ENCODE peak calls at places on chromosomes 4 and X, in seven cellular contexts. One of them, this sample, is unnamed.

GRCh38 chrX:7054219-7055206 is 93.0 kb upstream of the STS start:
- DNase-seq in upper lobe of right lung: no peak
- DNase-seq in brain microvascular endothelial cell: no peak
- DNase-seq in heart right ventricle: no peak
- DNase-seq in transverse colon: no peak
- DNase-seq in sigmoid colon: no peak
- DNase-seq in endodermal cell: no peak
- DNase-seq in this sample: no peak

GRCh38 chr4:78002260-78002659 is 54.9 kb upstream of the FRAS1 start:
- DNase-seq in upper lobe of right lung: no peak
- DNase-seq in brain microvascular endothelial cell: peak
- DNase-seq in heart right ventricle: no peak
- DNase-seq in transverse colon: no peak
- DNase-seq in sigmoid colon: no peak
- DNase-seq in endodermal cell: no peak
- DNase-seq in this sample: peak

GRCh38 chr4:40722576-40723161 is 27.1 kb upstream of the NSUN7 start:
- DNase-seq in upper lobe of right lung: no peak
- DNase-seq in brain microvascular endothelial cell: no peak
- DNase-seq in heart right ventricle: peak
- DNase-seq in transverse colon: peak
- DNase-seq in sigmoid colon: no peak
- DNase-seq in endodermal cell: no peak
- DNase-seq in this sample: no peak

GRCh38 chr4:1711055-1711905 is 839 bp downstream of the SLBP start:
- DNase-seq in upper lobe of right lung: peak
- DNase-seq in brain microvascular endothelial cell: peak
- DNase-seq in heart right ventricle: no peak
- DNase-seq in transverse colon: peak
- DNase-seq in sigmoid colon: peak
- DNase-seq in endodermal cell: peak
- DNase-seq in this sample: no peak

GRCh38 chrX:119647552-119648420 is 41.6 kb upstream of the NKRF start:
- DNase-seq in upper lobe of right lung: no peak
- DNase-seq in brain microvascular endothelial cell: no peak
- DNase-seq in heart right ventricle: no peak
- DNase-seq in transverse colon: no peak
- DNase-seq in sigmoid colon: no peak
- DNase-seq in endodermal cell: no peak
- DNase-seq in this sample: no peak

GRCh38 chrX:133999013-133999705 is 13.8 kb upstream of the GPC3 start:
- DNase-seq in upper lobe of right lung: no peak
- DNase-seq in brain microvascular endothelial cell: no peak
- DNase-seq in heart right ventricle: no peak
- DNase-seq in transverse colon: no peak
- DNase-seq in sigmoid colon: peak
- DNase-seq in endodermal cell: no peak
- DNase-seq in this sample: no peak

GRCh38 chrX:119692241-119693031 is 532 bp downstream of the SEPTIN6 start:
- DNase-seq in upper lobe of right lung: peak
- DNase-seq in brain microvascular endothelial cell: peak
- DNase-seq in heart right ventricle: peak
- DNase-seq in transverse colon: peak
- DNase-seq in sigmoid colon: peak
- DNase-seq in endodermal cell: peak
- DNase-seq in this sample: no peak

GRCh38 chr4:140469806-140470733 is 28.0 kb downstream of the MGAT4D start:
- DNase-seq in upper lobe of right lung: no peak
- DNase-seq in brain microvascular endothelial cell: no peak
- DNase-seq in heart right ventricle: no peak
- DNase-seq in transverse colon: no peak
- DNase-seq in sigmoid colon: no peak
- DNase-seq in endodermal cell: peak
- DNase-seq in this sample: no peak

GRCh38 chr4:152729466-152729865 is 49.7 kb upstream of the TMEM154 start:
- DNase-seq in upper lobe of right lung: no peak
- DNase-seq in brain microvascular endothelial cell: no peak
- DNase-seq in heart right ventricle: no peak
- DNase-seq in transverse colon: no peak
- DNase-seq in sigmoid colon: no peak
- DNase-seq in endodermal cell: no peak
- DNase-seq in this sample: no peak

GRCh38 chrX:121256653-121257052 is 209.2 kb downstream of the GLUD2 start:
- DNase-seq in upper lobe of right lung: no peak
- DNase-seq in brain microvascular endothelial cell: no peak
- DNase-seq in heart right ventricle: no peak
- DNase-seq in transverse colon: no peak
- DNase-seq in sigmoid colon: no peak
- DNase-seq in endodermal cell: no peak
- DNase-seq in this sample: no peak

GRCh38 chr4:14749910-14750309 is 252.4 kb upstream of the CPEB2 start:
- DNase-seq in upper lobe of right lung: peak
- DNase-seq in brain microvascular endothelial cell: peak
- DNase-seq in heart right ventricle: peak
- DNase-seq in transverse colon: peak
- DNase-seq in sigmoid colon: peak
- DNase-seq in endodermal cell: peak
- DNase-seq in this sample: no peak

GRCh38 chr4:97153042-97153441 is 990.2 kb downstream of the STPG2 start:
- DNase-seq in upper lobe of right lung: no peak
- DNase-seq in brain microvascular endothelial cell: peak
- DNase-seq in heart right ventricle: no peak
- DNase-seq in transverse colon: no peak
- DNase-seq in sigmoid colon: no peak
- DNase-seq in endodermal cell: no peak
- DNase-seq in this sample: peak

GRCh38 chr4:1462009-1462767 is 55.9 kb upstream of the NKX1-1 start:
- DNase-seq in upper lobe of right lung: peak
- DNase-seq in brain microvascular endothelial cell: no peak
- DNase-seq in heart right ventricle: no peak
- DNase-seq in transverse colon: no peak
- DNase-seq in sigmoid colon: no peak
- DNase-seq in endodermal cell: no peak
- DNase-seq in this sample: no peak

GRCh38 chr4:76729991-76730390 is 168.0 kb downstream of the SOWAHB start:
- DNase-seq in upper lobe of right lung: no peak
- DNase-seq in brain microvascular endothelial cell: no peak
- DNase-seq in heart right ventricle: no peak
- DNase-seq in transverse colon: no peak
- DNase-seq in sigmoid colon: no peak
- DNase-seq in endodermal cell: no peak
- DNase-seq in this sample: no peak

GRCh38 chrX:100654256-100654655 is 10.3 kb downstream of the SRPX2 start:
- DNase-seq in upper lobe of right lung: no peak
- DNase-seq in brain microvascular endothelial cell: no peak
- DNase-seq in heart right ventricle: no peak
- DNase-seq in transverse colon: no peak
- DNase-seq in sigmoid colon: no peak
- DNase-seq in endodermal cell: peak
- DNase-seq in this sample: no peak

GRCh38 chr4:183971938-183972490 is 66.9 kb downstream of the STOX2 start:
- DNase-seq in upper lobe of right lung: no peak
- DNase-seq in brain microvascular endothelial cell: no peak
- DNase-seq in heart right ventricle: peak
- DNase-seq in transverse colon: no peak
- DNase-seq in sigmoid colon: no peak
- DNase-seq in endodermal cell: no peak
- DNase-seq in this sample: no peak

GRCh38 chr4:89166971-89167475 is 55.7 kb downstream of the TIGD2 start:
- DNase-seq in upper lobe of right lung: no peak
- DNase-seq in brain microvascular endothelial cell: no peak
- DNase-seq in heart right ventricle: no peak
- DNase-seq in transverse colon: no peak
- DNase-seq in sigmoid colon: no peak
- DNase-seq in endodermal cell: no peak
- DNase-seq in this sample: no peak

GRCh38 chr4:4930677-4931076 is 71.2 kb downstream of the MSX1 start:
- DNase-seq in upper lobe of right lung: no peak
- DNase-seq in brain microvascular endothelial cell: no peak
- DNase-seq in heart right ventricle: no peak
- DNase-seq in transverse colon: no peak
- DNase-seq in sigmoid colon: no peak
- DNase-seq in endodermal cell: peak
- DNase-seq in this sample: no peak

GRCh38 chr4:22315643-22316042 is 200.2 kb downstream of the ADGRA3 start:
- DNase-seq in upper lobe of right lung: no peak
- DNase-seq in brain microvascular endothelial cell: no peak
- DNase-seq in heart right ventricle: no peak
- DNase-seq in transverse colon: no peak
- DNase-seq in sigmoid colon: no peak
- DNase-seq in endodermal cell: no peak
- DNase-seq in this sample: no peak

GRCh38 chrX:117985241-117985640 is 131.4 kb downstream of the KLHL13 start:
- DNase-seq in upper lobe of right lung: no peak
- DNase-seq in brain microvascular endothelial cell: no peak
- DNase-seq in heart right ventricle: no peak
- DNase-seq in transverse colon: peak
- DNase-seq in sigmoid colon: no peak
- DNase-seq in endodermal cell: peak
- DNase-seq in this sample: no peak

GRCh38 chr4:143558823-143559756 is 45.6 kb downstream of the SMARCA5 start:
- DNase-seq in upper lobe of right lung: peak
- DNase-seq in brain microvascular endothelial cell: peak
- DNase-seq in heart right ventricle: peak
- DNase-seq in transverse colon: peak
- DNase-seq in sigmoid colon: peak
- DNase-seq in endodermal cell: peak
- DNase-seq in this sample: peak

GRCh38 chr4:169160825-169161224 is 109.9 kb downstream of the SH3RF1 start:
- DNase-seq in upper lobe of right lung: no peak
- DNase-seq in brain microvascular endothelial cell: no peak
- DNase-seq in heart right ventricle: no peak
- DNase-seq in transverse colon: no peak
- DNase-seq in sigmoid colon: no peak
- DNase-seq in endodermal cell: no peak
- DNase-seq in this sample: no peak

GRCh38 chr4:70559216-70559830 is 32.7 kb upstream of the AMBN start:
- DNase-seq in upper lobe of right lung: no peak
- DNase-seq in brain microvascular endothelial cell: peak
- DNase-seq in heart right ventricle: peak
- DNase-seq in transverse colon: peak
- DNase-seq in sigmoid colon: no peak
- DNase-seq in endodermal cell: peak
- DNase-seq in this sample: no peak

GRCh38 chr4:113394730-113395530 is 345.5 kb downstream of the ANK2 start:
- DNase-seq in upper lobe of right lung: no peak
- DNase-seq in brain microvascular endothelial cell: peak
- DNase-seq in heart right ventricle: peak
- DNase-seq in transverse colon: peak
- DNase-seq in sigmoid colon: peak
- DNase-seq in endodermal cell: peak
- DNase-seq in this sample: peak

GRCh38 chr4:10962246-10962645 is 277.7 kb upstream of the CLNK start:
- DNase-seq in upper lobe of right lung: no peak
- DNase-seq in brain microvascular endothelial cell: no peak
- DNase-seq in heart right ventricle: no peak
- DNase-seq in transverse colon: no peak
- DNase-seq in sigmoid colon: no peak
- DNase-seq in endodermal cell: no peak
- DNase-seq in this sample: no peak

GRCh38 chrX:21940356-21940829 is at the start of gene SMS:
- DNase-seq in upper lobe of right lung: peak
- DNase-seq in brain microvascular endothelial cell: peak
- DNase-seq in heart right ventricle: peak
- DNase-seq in transverse colon: peak
- DNase-seq in sigmoid colon: peak
- DNase-seq in endodermal cell: peak
- DNase-seq in this sample: no peak

DNA sequence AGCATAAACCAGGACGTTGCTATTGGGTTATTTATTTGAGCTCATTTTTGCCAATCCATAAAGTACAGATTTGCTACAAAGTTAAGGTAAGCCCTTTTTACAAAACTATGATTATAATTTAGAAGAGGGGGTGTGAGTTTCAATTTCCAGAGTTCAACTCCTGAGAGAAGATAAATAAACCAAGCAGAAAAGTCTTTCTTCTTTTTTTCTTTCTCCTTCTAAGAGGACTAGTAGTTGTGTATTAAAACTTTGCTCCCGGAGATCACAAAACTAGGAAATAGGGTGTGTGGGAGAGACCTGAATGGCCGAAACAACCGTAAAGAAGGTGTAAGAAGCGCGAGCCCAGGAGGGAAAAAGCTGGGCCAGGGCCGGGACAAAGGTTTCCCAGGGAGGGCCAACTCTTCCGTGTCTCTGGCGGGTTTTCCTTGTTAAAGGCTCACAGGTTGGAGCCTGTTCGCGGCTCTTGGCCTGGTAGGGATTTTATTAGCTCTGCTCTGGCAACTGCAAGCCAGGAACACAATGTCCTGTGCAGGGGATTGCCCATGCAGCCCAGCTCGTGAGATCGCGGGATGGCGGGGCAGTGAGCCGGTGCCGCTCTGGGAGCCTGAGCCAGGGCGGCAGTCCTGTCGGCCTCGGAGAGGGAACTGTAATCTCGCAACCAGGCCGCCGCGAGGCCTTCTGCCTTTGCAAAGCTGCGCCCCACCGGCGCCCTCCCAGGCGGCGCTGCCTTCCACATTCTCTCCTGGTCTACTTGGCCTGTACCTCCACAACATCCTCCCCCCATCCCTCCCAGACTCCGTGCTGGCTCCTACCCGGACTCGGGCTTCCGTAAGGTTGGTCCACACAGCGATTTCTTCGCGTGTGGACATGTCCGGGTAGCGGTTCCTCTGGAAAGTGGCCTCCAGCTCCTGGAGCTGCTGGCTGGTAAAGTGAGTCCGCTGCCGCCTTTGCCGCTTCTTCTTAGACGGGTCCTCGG is 2.2 kb downstream of the PITX2 start:
- DNase-seq in upper lobe of right lung: no peak
- DNase-seq in brain microvascular endothelial cell: no peak
- DNase-seq in heart right ventricle: no peak
- DNase-seq in transverse colon: peak
- DNase-seq in sigmoid colon: no peak
- DNase-seq in endodermal cell: peak
- DNase-seq in this sample: no peak
- H3K4me3 ChIP-seq in upper lobe of right lung: no peak
- H3K4me3 ChIP-seq in brain microvascular endothelial cell: no peak
- H3K4me3 ChIP-seq in heart right ventricle: no peak
- H3K4me3 ChIP-seq in transverse colon: peak
- H3K4me3 ChIP-seq in sigmoid colon: peak
- H3K4me3 ChIP-seq in endodermal cell: peak
- H3K4me3 ChIP-seq in this sample: no peak

GRCh38 chr4:132818091-132818490 is 331.0 kb upstream of the PCDH10 start:
- DNase-seq in upper lobe of right lung: no peak
- DNase-seq in brain microvascular endothelial cell: no peak
- DNase-seq in heart right ventricle: no peak
- DNase-seq in transverse colon: no peak
- DNase-seq in sigmoid colon: no peak
- DNase-seq in endodermal cell: peak
- DNase-seq in this sample: no peak
- TF ChIP-seq CTCF in upper lobe of right lung: no peak
- TF ChIP-seq CTCF in brain microvascular endothelial cell: peak
- TF ChIP-seq CTCF in heart right ventricle: no peak
- TF ChIP-seq CTCF in transverse colon: no peak
- TF ChIP-seq CTCF in sigmoid colon: no peak
- TF ChIP-seq CTCF in endodermal cell: peak
- TF ChIP-seq CTCF in this sample: no peak

GRCh38 chr4:31051565-31051964 is 331.4 kb downstream of the PCDH7 start:
- DNase-seq in upper lobe of right lung: no peak
- DNase-seq in brain microvascular endothelial cell: no peak
- DNase-seq in heart right ventricle: no peak
- DNase-seq in transverse colon: no peak
- DNase-seq in sigmoid colon: no peak
- DNase-seq in endodermal cell: no peak
- DNase-seq in this sample: no peak
- H3K4me3 ChIP-seq in upper lobe of right lung: no peak
- H3K4me3 ChIP-seq in brain microvascular endothelial cell: no peak
- H3K4me3 ChIP-seq in heart right ventricle: no peak
- H3K4me3 ChIP-seq in transverse colon: no peak
- H3K4me3 ChIP-seq in sigmoid colon: no peak
- H3K4me3 ChIP-seq in endodermal cell: no peak
- H3K4me3 ChIP-seq in this sample: no peak

GRCh38 chrX:102863735-102864134 is 73.3 kb upstream of the RAB40AL start:
- DNase-seq in upper lobe of right lung: peak
- DNase-seq in brain microvascular endothelial cell: peak
- DNase-seq in heart right ventricle: peak
- DNase-seq in transverse colon: peak
- DNase-seq in sigmoid colon: peak
- DNase-seq in endodermal cell: peak
- DNase-seq in this sample: peak
- TF ChIP-seq CTCF in upper lobe of right lung: peak
- TF ChIP-seq CTCF in brain microvascular endothelial cell: peak
- TF ChIP-seq CTCF in heart right ventricle: peak
- TF ChIP-seq CTCF in transverse colon: peak
- TF ChIP-seq CTCF in sigmoid colon: peak
- TF ChIP-seq CTCF in endodermal cell: peak
- TF ChIP-seq CTCF in this sample: peak